ENCODE peak calls at places on chromosome 6, in five cellular contexts. One of them, this sample, is unnamed.

GRCh38 chr6:135962731-135963130 is 111.2 kb downstream of the PDE7B start:
- DNase-seq in HepG2: no peak
- DNase-seq in HCT116: no peak
- DNase-seq in K562: no peak
- DNase-seq in GM12878: no peak
- DNase-seq in this sample: no peak

GRCh38 chr6:163886394-163886793 is 471.9 kb downstream of the QKI start:
- DNase-seq in HepG2: no peak
- DNase-seq in HCT116: no peak
- DNase-seq in K562: no peak
- DNase-seq in GM12878: no peak
- DNase-seq in this sample: no peak

GRCh38 chr6:10582774-10583508 is 61.8 kb downstream of the GCNT2 start:
- DNase-seq in HepG2: peak
- DNase-seq in HCT116: no peak
- DNase-seq in K562: peak
- DNase-seq in GM12878: no peak
- DNase-seq in this sample: no peak

GRCh38 chr6:42627674-42628073 is 63.8 kb downstream of the UBR2 start:
- DNase-seq in HepG2: no peak
- DNase-seq in HCT116: no peak
- DNase-seq in K562: peak
- DNase-seq in GM12878: no peak
- DNase-seq in this sample: no peak

GRCh38 chr6:89044988-89045387 is 35.6 kb upstream of the PNRC1 start:
- DNase-seq in HepG2: no peak
- DNase-seq in HCT116: no peak
- DNase-seq in K562: no peak
- DNase-seq in GM12878: no peak
- DNase-seq in this sample: no peak

GRCh38 chr6:116059713-116060571 is 749 bp downstream of the FRK start:
- DNase-seq in HepG2: peak
- DNase-seq in HCT116: no peak
- DNase-seq in K562: peak
- DNase-seq in GM12878: peak
- DNase-seq in this sample: no peak

GRCh38 chr6:3775906-3776305 is 24.4 kb upstream of the PXDC1 start:
- DNase-seq in HepG2: no peak
- DNase-seq in HCT116: no peak
- DNase-seq in K562: no peak
- DNase-seq in GM12878: no peak
- DNase-seq in this sample: no peak

GRCh38 chr6:50815436-50816114 is 3.1 kb upstream of the TFAP2B start:
- DNase-seq in HepG2: no peak
- DNase-seq in HCT116: no peak
- DNase-seq in K562: peak
- DNase-seq in GM12878: no peak
- DNase-seq in this sample: no peak

GRCh38 chr6:119350202-119351004 is 842 bp upstream of the MAN1A1 start:
- DNase-seq in HepG2: peak
- DNase-seq in HCT116: peak
- DNase-seq in K562: peak
- DNase-seq in GM12878: no peak
- DNase-seq in this sample: no peak

GRCh38 chr6:138188278-138188923 is 26.7 kb downstream of the ARFGEF3 start:
- DNase-seq in HepG2: no peak
- DNase-seq in HCT116: no peak
- DNase-seq in K562: no peak
- DNase-seq in GM12878: no peak
- DNase-seq in this sample: peak

GRCh38 chr6:24925661-24926060 is 10.1 kb downstream of the RIPOR2 start:
- DNase-seq in HepG2: no peak
- DNase-seq in HCT116: no peak
- DNase-seq in K562: no peak
- DNase-seq in GM12878: no peak
- DNase-seq in this sample: no peak

GRCh38 chr6:125918230-125918629 is 38.3 kb upstream of the HINT3 start:
- DNase-seq in HepG2: no peak
- DNase-seq in HCT116: no peak
- DNase-seq in K562: no peak
- DNase-seq in GM12878: no peak
- DNase-seq in this sample: no peak

GRCh38 chr6:151240861-151241642 is 1.3 kb downstream of the AKAP12 start:
- DNase-seq in HepG2: no peak
- DNase-seq in HCT116: no peak
- DNase-seq in K562: no peak
- DNase-seq in GM12878: no peak
- DNase-seq in this sample: no peak

GRCh38 chr6:15096894-15097837 is 148.7 kb upstream of the JARID2 start:
- DNase-seq in HepG2: no peak
- DNase-seq in HCT116: no peak
- DNase-seq in K562: peak
- DNase-seq in GM12878: no peak
- DNase-seq in this sample: no peak

GRCh38 chr6:108609276-108609769 is 48.6 kb downstream of the FOXO3 start:
- DNase-seq in HepG2: no peak
- DNase-seq in HCT116: peak
- DNase-seq in K562: no peak
- DNase-seq in GM12878: no peak
- DNase-seq in this sample: no peak

GRCh38 chr6:168300975-168301647 is 18.5 kb downstream of the DACT2 start:
- DNase-seq in HepG2: no peak
- DNase-seq in HCT116: no peak
- DNase-seq in K562: no peak
- DNase-seq in GM12878: no peak
- DNase-seq in this sample: no peak

GRCh38 chr6:26025894-26026832 is 61.1 kb upstream of the HFE start:
- DNase-seq in HepG2: peak
- DNase-seq in HCT116: peak
- DNase-seq in K562: peak
- DNase-seq in GM12878: peak
- DNase-seq in this sample: peak

GRCh38 chr6:123323419-123324329 is 313.1 kb downstream of the TRDN start:
- DNase-seq in HepG2: peak
- DNase-seq in HCT116: no peak
- DNase-seq in K562: no peak
- DNase-seq in GM12878: no peak
- DNase-seq in this sample: no peak

GRCh38 chr6:142631517-142632385 is 313.2 kb downstream of the HIVEP2 start:
- DNase-seq in HepG2: peak
- DNase-seq in HCT116: no peak
- DNase-seq in K562: no peak
- DNase-seq in GM12878: no peak
- DNase-seq in this sample: no peak

GRCh38 chr6:136703331-136703846 is 88.9 kb downstream of the MAP3K5 start:
- DNase-seq in HepG2: no peak
- DNase-seq in HCT116: no peak
- DNase-seq in K562: no peak
- DNase-seq in GM12878: no peak
- DNase-seq in this sample: no peak

GRCh38 chr6:12182676-12183075 is 107.5 kb upstream of the EDN1 start:
- DNase-seq in HepG2: no peak
- DNase-seq in HCT116: no peak
- DNase-seq in K562: no peak
- DNase-seq in GM12878: no peak
- DNase-seq in this sample: no peak

GRCh38 chr6:92485487-92485886 is 933.9 kb downstream of the EPHA7 start:
- DNase-seq in HepG2: no peak
- DNase-seq in HCT116: no peak
- DNase-seq in K562: no peak
- DNase-seq in GM12878: no peak
- DNase-seq in this sample: no peak

GRCh38 chr6:919499-919898 is 226.6 kb upstream of the EXOC2 start:
- DNase-seq in HepG2: no peak
- DNase-seq in HCT116: no peak
- DNase-seq in K562: no peak
- DNase-seq in GM12878: no peak
- DNase-seq in this sample: no peak

GRCh38 chr6:119541132-119541905 is 191.8 kb upstream of the MAN1A1 start:
- DNase-seq in HepG2: no peak
- DNase-seq in HCT116: peak
- DNase-seq in K562: no peak
- DNase-seq in GM12878: no peak
- DNase-seq in this sample: no peak

GRCh38 chr6:155084431-155085123 is 89.5 kb downstream of the TIAM2 start:
- DNase-seq in HepG2: peak
- DNase-seq in HCT116: no peak
- DNase-seq in K562: no peak
- DNase-seq in GM12878: no peak
- DNase-seq in this sample: no peak

GRCh38 chr6:108836061-108836460 is 12.2 kb upstream of the ARMC2 start:
- DNase-seq in HepG2: no peak
- DNase-seq in HCT116: no peak
- DNase-seq in K562: no peak
- DNase-seq in GM12878: no peak
- DNase-seq in this sample: no peak

GRCh38 chr6:155872961-155873360 is 417.3 kb upstream of the NOX3 start:
- DNase-seq in HepG2: no peak
- DNase-seq in HCT116: no peak
- DNase-seq in K562: no peak
- DNase-seq in GM12878: no peak
- DNase-seq in this sample: no peak

GRCh38 chr6:135087803-135088202 is 33.2 kb upstream of the HBS1L start:
- DNase-seq in HepG2: no peak
- DNase-seq in HCT116: no peak
- DNase-seq in K562: no peak
- DNase-seq in GM12878: no peak
- DNase-seq in this sample: no peak

GRCh38 chr6:157831018-157831369 is 7.9 kb downstream of the SNX9 start:
- DNase-seq in HepG2: no peak
- DNase-seq in HCT116: no peak
- DNase-seq in K562: no peak
- DNase-seq in GM12878: no peak
- DNase-seq in this sample: no peak

GRCh38 chr6:136669299-136669699 is 119.1 kb upstream of the MAP7 start:
- DNase-seq in HepG2: peak
- DNase-seq in HCT116: no peak
- DNase-seq in K562: peak
- DNase-seq in GM12878: no peak
- DNase-seq in this sample: no peak

GRCh38 chr6:166951670-166952060 is 4.7 kb downstream of the RNASET2 start:
- DNase-seq in HepG2: no peak
- DNase-seq in HCT116: no peak
- DNase-seq in K562: no peak
- DNase-seq in GM12878: no peak
- DNase-seq in this sample: no peak

GRCh38 chr6:94510877-94511276 is 1066.5 kb upstream of the MANEA start:
- DNase-seq in HepG2: no peak
- DNase-seq in HCT116: no peak
- DNase-seq in K562: no peak
- DNase-seq in GM12878: no peak
- DNase-seq in this sample: no peak
- TF ChIP-seq RAD21 in HepG2: no peak
- TF ChIP-seq RAD21 in HCT116: no peak
- TF ChIP-seq RAD21 in K562: no peak
- TF ChIP-seq RAD21 in GM12878: no peak
- TF ChIP-seq RAD21 in this sample: no peak

GRCh38 chr6:55957961-55958422 is 82.6 kb upstream of the BMP5 start:
- DNase-seq in HepG2: no peak
- DNase-seq in HCT116: no peak
- DNase-seq in K562: no peak
- DNase-seq in GM12878: no peak
- DNase-seq in this sample: no peak
- TF ChIP-seq SRF in HepG2: no peak
- TF ChIP-seq SRF in HCT116: no peak
- TF ChIP-seq SRF in K562: no peak
- TF ChIP-seq SRF in GM12878: no peak
- TF ChIP-seq SRF in this sample: no peak

GRCh38 chr6:148285205-148285604 is 57.4 kb upstream of the SASH1 start:
- DNase-seq in HepG2: no peak
- DNase-seq in HCT116: no peak
- DNase-seq in K562: no peak
- DNase-seq in GM12878: no peak
- DNase-seq in this sample: no peak

GRCh38 chr6:148291876-148292275 is 50.8 kb upstream of the SASH1 start:
- DNase-seq in HepG2: no peak
- DNase-seq in HCT116: no peak
- DNase-seq in K562: no peak
- DNase-seq in GM12878: no peak
- DNase-seq in this sample: no peak

GRCh38 chr6:148287979-148288378 is 54.7 kb upstream of the SASH1 start:
- DNase-seq in HepG2: no peak
- DNase-seq in HCT116: no peak
- DNase-seq in K562: no peak
- DNase-seq in GM12878: no peak
- DNase-seq in this sample: no peak

GRCh38 chr6:148289153-148289552 is 53.5 kb upstream of the SASH1 start:
- DNase-seq in HepG2: no peak
- DNase-seq in HCT116: no peak
- DNase-seq in K562: no peak
- DNase-seq in GM12878: no peak
- DNase-seq in this sample: no peak

DNA sequence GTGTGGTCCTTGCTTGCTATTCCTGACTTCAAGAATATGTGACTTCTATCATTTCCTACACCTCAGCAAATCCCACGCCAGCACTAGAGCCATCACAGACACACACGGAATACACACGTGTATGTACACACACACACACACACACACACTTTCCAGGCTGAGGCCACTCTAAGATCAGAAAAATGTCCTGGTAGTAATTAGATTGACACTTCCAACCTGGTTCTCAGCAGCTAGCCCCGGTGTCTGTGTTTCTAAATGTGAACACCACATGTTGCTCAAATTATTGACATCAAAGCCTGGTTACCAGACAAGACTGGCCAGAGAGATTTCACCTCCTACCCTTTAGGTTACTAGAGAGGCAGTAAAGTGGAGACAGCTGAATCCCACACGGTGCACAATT is 54.1 kb upstream of the SASH1 start:
- DNase-seq in HepG2: no peak
- DNase-seq in HCT116: no peak
- DNase-seq in K562: no peak
- DNase-seq in GM12878: no peak
- DNase-seq in this sample: no peak
- TF ChIP-seq RAD21 in HepG2: no peak
- TF ChIP-seq RAD21 in HCT116: no peak
- TF ChIP-seq RAD21 in K562: no peak
- TF ChIP-seq RAD21 in GM12878: no peak
- TF ChIP-seq RAD21 in this sample: no peak

DNA sequence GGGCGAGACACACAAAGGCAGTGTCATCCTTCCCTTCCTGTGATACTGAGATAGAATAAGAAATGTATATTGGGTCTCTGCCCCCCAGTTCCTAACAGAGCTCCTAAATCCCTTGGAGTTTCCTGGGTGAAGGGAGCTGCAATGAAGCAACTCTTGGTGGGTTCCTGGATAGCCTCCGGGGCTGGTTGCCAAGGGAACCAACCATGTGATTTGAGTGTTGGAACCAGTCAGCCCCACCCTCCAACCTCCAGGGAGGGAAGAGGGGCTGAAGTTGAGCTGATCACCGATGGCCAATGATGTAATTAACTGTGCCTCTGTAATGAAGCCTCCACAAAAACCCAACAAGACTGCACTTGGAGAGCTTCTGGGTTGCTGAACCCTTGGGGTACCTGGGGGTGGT is 116.6 kb downstream of the SLC22A3 start:
- DNase-seq in HepG2: no peak
- DNase-seq in HCT116: no peak
- DNase-seq in K562: no peak
- DNase-seq in GM12878: no peak
- DNase-seq in this sample: no peak
- TF ChIP-seq SRF in HepG2: no peak
- TF ChIP-seq SRF in HCT116: no peak
- TF ChIP-seq SRF in K562: no peak
- TF ChIP-seq SRF in GM12878: no peak
- TF ChIP-seq SRF in this sample: no peak